ENCODE peak calls at places on chromosomes 12 and 14, in ten cellular contexts. A is ovary; R is OCI-LY7; W is GM19239; D is activated CD4-positive, CD25-positive, alpha-beta regulatory T cell; G is NCI-H1105 treated with DMSO at 0.1 percent for 48 hours; J is HTR-8/SVneo; E is neural crest cell; X is NCI-H1092 treated with DMSO at 0.1 percent for 48 hours; Y is kidney tubule cell. I is an unnamed sample.

GRCh38 chr14:68576496-68577244 is 216.2 kb downstream of the ZFP36L1 start:
- DNase-seq in A (no peak), X (no peak), Y (peak), D (no peak), W (no peak), G (no peak), J (peak), E (no peak), R (no peak), I (no peak)

GRCh38 chr14:98906123-98906995 is 365.6 kb downstream of the BCL11B start:
- DNase-seq in X (no peak), J (no peak), R (no peak), W (no peak), E (no peak), Y (peak), D (no peak), A (peak), G (peak), I (no peak)

GRCh38 chr12:49929581-49929980 is 21.0 kb upstream of the AQP2 start:
- DNase-seq in G (no peak), D (no peak), R (no peak), W (no peak), A (no peak), J (no peak), E (no peak), X (no peak), Y (no peak), I (no peak)

GRCh38 chr12:14200598-14200997 is 164.9 kb upstream of the ATF7IP start:
- DNase-seq in A (no peak), G (no peak), D (no peak), W (no peak), X (no peak), Y (no peak), E (no peak), J (no peak), R (no peak), I (no peak)

GRCh38 chr14:61184117-61184516 is 97.0 kb downstream of the TMEM30B start:
- DNase-seq in J (peak), W (no peak), E (no peak), G (no peak), R (no peak), Y (peak), X (no peak), D (no peak), A (no peak), I (no peak)

GRCh38 chr14:52917732-52918131 is 33.1 kb downstream of the FERMT2 start:
- DNase-seq in A (no peak), J (no peak), X (no peak), R (no peak), W (no peak), G (no peak), D (no peak), Y (peak), E (no peak), I (peak)

GRCh38 chr12:6507102-6507998 is 13.4 kb downstream of the NCAPD2 start:
- DNase-seq in J (no peak), R (no peak), X (no peak), E (no peak), G (no peak), D (no peak), W (no peak), A (no peak), Y (no peak), I (no peak)

GRCh38 chr12:1937481-1938224 is 19.2 kb upstream of the CACNA2D4 start:
- DNase-seq in R (no peak), G (no peak), E (no peak), Y (no peak), X (no peak), D (no peak), W (no peak), J (no peak), A (no peak), I (no peak)

GRCh38 chr14:57583396-57583795 is 89.7 kb upstream of the CCDC198 start:
- DNase-seq in A (no peak), J (no peak), E (no peak), D (no peak), W (no peak), X (no peak), R (no peak), Y (no peak), G (no peak), I (no peak)

GRCh38 chr14:91867316-91867988 is at the start of gene TC2N:
- DNase-seq in G (no peak), D (no peak), A (no peak), W (no peak), R (no peak), X (no peak), Y (no peak), E (no peak), J (no peak), I (peak)

GRCh38 chr12:16605666-16606116 is 271 bp downstream of the LMO3 start:
- DNase-seq in J (no peak), W (no peak), G (peak), D (no peak), R (peak), Y (peak), X (peak), E (peak), A (no peak), I (no peak)

GRCh38 chr12:128938886-128939285 is 85.6 kb downstream of the GLT1D1 start:
- DNase-seq in A (no peak), Y (no peak), E (no peak), G (no peak), X (no peak), R (no peak), J (no peak), D (no peak), W (no peak), I (no peak)

GRCh38 chr14:100554082-100554677 is 33.0 kb downstream of the BEGAIN start:
- DNase-seq in X (no peak), D (no peak), W (no peak), J (no peak), R (no peak), Y (peak), G (no peak), A (peak), E (no peak), I (no peak)

GRCh38 chr12:98439471-98440164 is 75.8 kb upstream of the TMPO start:
- DNase-seq in R (no peak), D (no peak), A (no peak), E (no peak), G (no peak), Y (no peak), W (no peak), X (no peak), J (no peak), I (no peak)

GRCh38 chr12:131473261-131473660 is 237.6 kb upstream of the SFSWAP start:
- DNase-seq in Y (no peak), J (no peak), D (no peak), A (no peak), R (no peak), E (no peak), X (no peak), G (no peak), W (no peak), I (no peak)

GRCh38 chr14:105366386-105367074 is 31.8 kb upstream of the TEX22 start:
- DNase-seq in W (no peak), G (no peak), X (no peak), Y (no peak), A (no peak), R (no peak), D (no peak), E (no peak), J (no peak), I (no peak)

GRCh38 chr12:22275847-22276246 is 58.7 kb downstream of the ST8SIA1 start:
- DNase-seq in A (peak), Y (peak), E (no peak), R (no peak), X (no peak), J (peak), W (no peak), G (no peak), D (no peak), I (no peak)

GRCh38 chr14:91367173-91368171 is 50.1 kb downstream of the CCDC88C start:
- DNase-seq in J (no peak), W (peak), A (no peak), D (peak), G (no peak), Y (peak), X (no peak), E (no peak), R (peak), I (peak)

GRCh38 chr14:55389330-55389729 is 22.3 kb downstream of the ATG14 start:
- DNase-seq in A (no peak), J (no peak), E (no peak), X (no peak), R (no peak), Y (no peak), D (no peak), G (no peak), W (no peak), I (no peak)

GRCh38 chr14:36856095-36856878 is 194.6 kb downstream of the PAX9 start:
- DNase-seq in X (peak), G (no peak), W (no peak), E (no peak), D (no peak), Y (no peak), A (no peak), R (no peak), J (no peak), I (no peak)

GRCh38 chr14:56117765-56118610 is at the start of gene PELI2:
- DNase-seq in Y (peak), J (peak), E (peak), W (peak), G (peak), A (peak), R (peak), D (peak), X (peak), I (peak)

GRCh38 chr12:116559330-116560080 is at the start of gene MAP1LC3B2:
- DNase-seq in E (peak), A (peak), X (no peak), D (peak), Y (peak), G (no peak), J (no peak), W (peak), R (peak), I (peak)

GRCh38 chr14:35338731-35339405 is 46.7 kb downstream of the PSMA6 start:
- DNase-seq in R (no peak), E (no peak), G (no peak), J (no peak), A (no peak), D (no peak), W (no peak), Y (no peak), X (no peak), I (no peak)

GRCh38 chr14:32023540-32023939 is 53.6 kb upstream of the ARHGAP5 start:
- DNase-seq in J (no peak), R (no peak), E (no peak), G (no peak), X (no peak), W (no peak), A (no peak), D (no peak), Y (no peak), I (no peak)

GRCh38 chr14:85443001-85443400 is 86.9 kb upstream of the FLRT2 start:
- DNase-seq in Y (peak), W (no peak), R (no peak), A (no peak), X (no peak), E (no peak), D (no peak), G (no peak), J (no peak), I (no peak)

GRCh38 chr12:13222076-13222475 is 25.6 kb downstream of the EMP1 start:
- DNase-seq in Y (no peak), A (no peak), J (no peak), W (no peak), E (no peak), R (no peak), X (no peak), G (no peak), D (no peak), I (no peak)

GRCh38 chr12:96210376-96211055 is 16.3 kb downstream of the ELK3 start:
- DNase-seq in A (no peak), R (no peak), Y (no peak), D (no peak), W (no peak), G (no peak), X (no peak), J (no peak), E (no peak), I (no peak)

I was measured in DND-41.